ENCODE peak calls at places on chromosomes 13 and 19, in four cellular contexts. V is lung microvascular endothelial cell, L is transverse colon, O is EH. G is an unnamed sample.

GRCh38 chr19:53867225-53868090 is at the start of gene MYADM:
- DNase-seq in V (peak), L (peak), O (peak), G (peak)

GRCh38 chr19:27909185-27909840 is 1303.6 kb downstream of the UQCRFS1 start:
- DNase-seq in V (no peak), L (no peak), O (no peak), G (no peak)

GRCh38 chr13:51797664-51798488 is 6.1 kb downstream of the DHRS12 start:
- DNase-seq in V (peak), L (peak), O (peak), G (no peak)

GRCh38 chr19:54096642-54097106 is 3.9 kb downstream of the OSCAR start:
- DNase-seq in V (peak), L (peak), O (peak), G (no peak)

GRCh38 chr19:21908066-21908465 is 72.1 kb upstream of the ZNF43 start:
- DNase-seq in V (no peak), L (no peak), O (no peak), G (no peak)

GRCh38 chr13:43470610-43471009 is 316.2 kb downstream of the ENOX1 start:
- DNase-seq in V (no peak), L (no peak), O (no peak), G (no peak)

GRCh38 chr19:13190781-13191540 is 40.8 kb downstream of the IER2 start:
- DNase-seq in V (no peak), L (peak), O (no peak), G (no peak)

GRCh38 chr19:17110599-17110966 is 35.0 kb downstream of the MYO9B start:
- DNase-seq in V (no peak), L (no peak), O (no peak), G (no peak)

GRCh38 chr13:22126433-22127021 is 455.7 kb downstream of the FGF9 start:
- DNase-seq in V (no peak), L (no peak), O (no peak), G (no peak)

GRCh38 chr19:5138606-5139594 is 170.0 kb downstream of the KDM4B start:
- DNase-seq in V (peak), L (peak), O (peak), G (peak)

GRCh38 chr13:109899748-109900147 is 113.4 kb upstream of the IRS2 start:
- DNase-seq in V (no peak), L (no peak), O (no peak), G (no peak)

GRCh38 chr19:56350416-56351045 is 35.9 kb upstream of the ZSCAN5A start:
- DNase-seq in V (peak), L (peak), O (peak), G (no peak)

GRCh38 chr13:39282400-39282972 is 244.2 kb downstream of the NHLRC3 start:
- DNase-seq in V (no peak), L (no peak), O (no peak), G (no peak)

GRCh38 chr13:93476175-93476574 is 249.6 kb downstream of the GPC6 start:
- DNase-seq in V (no peak), L (no peak), O (peak), G (no peak)

GRCh38 chr19:51372649-51373504 is at the start of gene NKG7:
- DNase-seq in V (no peak), L (no peak), O (no peak), G (no peak)

GRCh38 chr19:49940482-49940791 is 11.1 kb upstream of the NUP62 start:
- DNase-seq in V (no peak), L (no peak), O (no peak), G (no peak)

GRCh38 chr19:41584260-41584810 is 8.4 kb downstream of the CEACAM21 start:
- DNase-seq in V (no peak), L (no peak), O (no peak), G (no peak)

GRCh38 chr19:40502081-40502480 is 35.3 kb downstream of the SPTBN4 start:
- DNase-seq in V (no peak), L (no peak), O (no peak), G (no peak)

GRCh38 chr19:49497047-49497789 is 984 bp downstream of the RPS11 start:
- DNase-seq in V (peak), L (peak), O (peak), G (no peak)

GRCh38 chr19:861756-862528 is 2.5 kb downstream of the CFD start:
- DNase-seq in V (peak), L (peak), O (peak), G (no peak)

G was measured in brain pericyte.